ENCODE peak calls at places on chromosomes 7 and 10, in nine cellular contexts. F, R, N, Y, G, I, Z, T and V are unnamed samples.

GRCh38 chr10:43938810-43939209 is 290.1 kb upstream of the ZNF32 start:
- DNase-seq in F (no peak), R (no peak), N (peak; percentile 0), Y (no peak), G (no peak), I (no peak), Z (no peak), T (no peak), V (no peak)

GRCh38 chr10:102720775-102721301 is 6.4 kb downstream of the SFXN2 start:
- DNase-seq in F (no peak), R (no peak), N (no peak), Y (no peak), G (no peak), I (no peak), Z (no peak), T (no peak), V (no peak)

GRCh38 chr10:52488606-52489485 is 174.8 kb downstream of the DKK1 start:
- DNase-seq in F (peak; percentile 67), R (peak; percentile 61), N (peak; percentile 63), Y (peak; percentile 14), G (no peak), I (no peak), Z (no peak), T (no peak), V (peak; percentile 16)

GRCh38 chr7:1846331-1847065 is 176.4 kb downstream of the ELFN1 start:
- DNase-seq in F (no peak), R (no peak), N (no peak), Y (no peak), G (no peak), I (no peak), Z (no peak), T (no peak), V (no peak)

GRCh38 chr7:76048668-76048988 is 722 bp downstream of the MDH2 start:
- DNase-seq in F (no peak), R (no peak), N (peak; percentile 49), Y (no peak), G (peak; percentile 50), I (peak; percentile 56), Z (peak; percentile 58), T (no peak), V (no peak)

GRCh38 chr10:79239275-79239779 is 107.9 kb upstream of the PPIF start:
- DNase-seq in F (no peak), R (peak; percentile 80), N (peak; percentile 72), Y (peak; percentile 73), G (peak; percentile 60), I (peak; percentile 64), Z (no peak), T (no peak), V (peak; percentile 64)

GRCh38 chr7:119935418-119936025 is 337.5 kb upstream of the KCND2 start:
- DNase-seq in F (peak; percentile 51), R (peak; percentile 62), N (peak; percentile 65), Y (peak; percentile 4), G (no peak), I (no peak), Z (no peak), T (no peak), V (peak; percentile 5)

GRCh38 chr7:51113962-51114361 is 202.6 kb downstream of the COBL start:
- DNase-seq in F (no peak), R (no peak), N (no peak), Y (no peak), G (peak; percentile 32), I (no peak), Z (no peak), T (no peak), V (no peak)

GRCh38 chr7:43834463-43835251 is 34.7 kb downstream of the MRPS24 start:
- DNase-seq in F (peak; percentile 22), R (peak; percentile 40), N (no peak), Y (no peak), G (no peak), I (no peak), Z (no peak), T (peak; percentile 83), V (peak; percentile 10)

GRCh38 chr7:82975811-82976468 is 186.7 kb downstream of the PCLO start:
- DNase-seq in F (no peak), R (no peak), N (no peak), Y (no peak), G (no peak), I (no peak), Z (no peak), T (peak; percentile 50), V (no peak)

GRCh38 chr7:115183431-115184057 is 261.6 kb downstream of the MDFIC start:
- DNase-seq in F (no peak), R (no peak), N (no peak), Y (no peak), G (no peak), I (no peak), Z (no peak), T (no peak), V (peak; percentile 72)

GRCh38 chr10:30510184-30510931 is 76.4 kb downstream of the MAP3K8 start:
- DNase-seq in F (no peak), R (peak; percentile 74), N (peak; percentile 33), Y (no peak), G (no peak), I (no peak), Z (peak; percentile 79), T (peak; percentile 46), V (peak; percentile 73)

GRCh38 chr7:36096460-36097095 is 56.5 kb upstream of the EEPD1 start:
- DNase-seq in F (peak; percentile 19), R (no peak), N (no peak), Y (no peak), G (no peak), I (peak; percentile 48), Z (no peak), T (peak; percentile 44), V (no peak)

GRCh38 chr7:157923903-157924630 is 587.3 kb downstream of the DNAJB6 start:
- DNase-seq in F (no peak), R (no peak), N (no peak), Y (no peak), G (peak; percentile 26), I (no peak), Z (no peak), T (no peak), V (no peak)

GRCh38 chr7:134798155-134798554 is 18.7 kb downstream of the CALD1 start:
- DNase-seq in F (no peak), R (no peak), N (no peak), Y (no peak), G (no peak), I (no peak), Z (no peak), T (no peak), V (no peak)

GRCh38 chr7:134795231-134795630 is 15.8 kb downstream of the CALD1 start:
- DNase-seq in F (peak; percentile 31), R (no peak), N (no peak), Y (no peak), G (no peak), I (no peak), Z (no peak), T (no peak), V (no peak)

GRCh38 chr7:134802762-134803161 is 23.3 kb downstream of the CALD1 start:
- DNase-seq in F (no peak), R (no peak), N (no peak), Y (no peak), G (no peak), I (no peak), Z (no peak), T (no peak), V (no peak)

GRCh38 chr7:134804351-134804750 is 24.9 kb downstream of the CALD1 start:
- DNase-seq in F (peak; percentile 85), R (peak; percentile 69), N (no peak), Y (no peak), G (no peak), I (no peak), Z (no peak), T (no peak), V (peak; percentile 67)

GRCh38 chr7:134799387-134799786 is 20.0 kb downstream of the CALD1 start:
- DNase-seq in F (peak; percentile 29), R (no peak), N (no peak), Y (no peak), G (no peak), I (no peak), Z (no peak), T (no peak), V (no peak)
- H3K4me2 ChIP-seq in F (peak overlapping the region; percentile 50), R (peak overlapping the region; percentile 43), N (no peak overlapping the region), Y (no peak overlapping the region), G (no peak overlapping the region), I (no peak overlapping the region), Z (no peak overlapping the region), T (no peak overlapping the region), V (peak overlapping the region; percentile 24)

DNA sequence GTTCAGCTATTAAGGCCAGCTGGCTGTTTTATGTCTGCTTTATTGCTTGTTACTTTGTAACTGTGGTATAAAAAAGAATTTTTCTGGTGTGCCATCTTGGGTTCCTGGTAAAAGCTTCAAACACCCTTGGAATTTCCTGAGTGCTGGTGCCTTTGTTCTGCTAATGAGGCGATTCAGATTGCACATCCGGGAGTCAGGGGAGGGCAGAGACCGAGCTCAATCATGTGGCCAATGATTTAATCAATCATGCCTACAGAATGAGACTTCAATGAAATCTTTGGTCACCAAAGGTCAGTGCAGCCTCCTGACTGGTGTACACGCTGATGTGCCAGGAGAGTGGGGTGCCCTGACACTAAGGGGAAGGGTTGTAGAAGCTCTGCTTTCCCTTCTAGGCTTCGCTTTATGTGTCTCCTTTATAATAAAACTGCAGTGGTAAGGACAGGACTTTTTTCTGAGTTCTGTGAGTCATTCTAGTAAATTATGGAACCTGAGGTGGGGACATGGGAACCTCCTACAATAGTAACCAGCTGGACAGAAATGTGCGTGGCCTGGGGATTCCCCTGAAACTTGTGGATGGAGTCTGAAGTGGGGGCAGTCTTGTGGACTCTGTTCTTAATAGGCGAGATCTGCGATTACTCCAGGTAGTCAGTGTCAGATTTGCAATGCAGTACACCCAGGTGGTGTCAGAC is 69.4 kb upstream of the OGDHL start:
- DNase-seq in F (peak; percentile 88), R (peak; percentile 34), N (no peak), Y (peak; percentile 66), G (peak; percentile 52), I (peak; percentile 81), Z (no peak), T (no peak), V (peak; percentile 70)
- H3K4me2 ChIP-seq in F (peak overlapping the region; percentile 78), R (no peak overlapping the region), N (no peak overlapping the region), Y (no peak overlapping the region), G (peak overlapping the region; percentile 84), I (peak overlapping the region; percentile 34), Z (no peak overlapping the region), T (no peak overlapping the region), V (peak overlapping the region; percentile 64)

GRCh38 chr10:7102084-7102483 is 308.8 kb downstream of the SFMBT2 start:
- DNase-seq in F (no peak), R (peak; percentile 38), N (no peak), Y (no peak), G (no peak), I (no peak), Z (no peak), T (no peak), V (no peak)
- H3K4me2 ChIP-seq in F (no peak overlapping the region), R (no peak overlapping the region), N (no peak overlapping the region), Y (no peak overlapping the region), G (no peak overlapping the region), I (no peak overlapping the region), Z (no peak overlapping the region), T (no peak overlapping the region), V (no peak overlapping the region)

DNA sequence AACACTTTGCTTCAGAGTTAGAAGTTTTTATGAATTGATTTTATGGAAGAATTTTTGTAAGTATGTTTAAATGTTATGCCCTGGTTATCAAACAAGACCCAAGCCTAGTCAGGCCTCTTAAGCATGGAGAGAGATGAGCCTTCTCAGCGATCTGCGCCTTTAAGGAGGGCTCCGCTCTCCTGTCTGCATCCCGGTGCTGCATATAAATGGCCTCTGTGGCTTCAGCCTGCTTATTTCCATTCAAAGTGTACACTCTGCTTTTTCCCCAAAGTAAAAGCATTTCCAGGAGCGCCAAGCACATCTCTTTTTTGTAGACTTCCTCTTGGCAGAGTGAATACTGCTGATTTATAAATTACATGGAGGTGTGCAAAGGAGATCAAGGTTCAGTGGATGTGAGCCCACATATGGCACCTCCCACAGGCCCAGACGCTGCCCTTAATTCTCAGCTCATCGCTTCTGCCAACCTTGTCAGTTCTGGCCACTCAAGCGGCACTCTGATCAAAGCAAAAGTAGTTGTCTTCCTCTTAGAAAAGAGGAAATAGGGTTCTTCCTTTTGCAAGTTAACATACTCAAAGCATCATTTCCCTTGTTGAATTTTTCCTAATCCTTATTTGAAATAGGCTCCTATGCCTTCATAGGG is 70.0 kb upstream of the SFMBT2 start:
- DNase-seq in F (no peak), R (no peak), N (no peak), Y (no peak), G (no peak), I (no peak), Z (no peak), T (no peak), V (no peak)
- H3K4me2 ChIP-seq in F (no peak overlapping the region), R (no peak overlapping the region), N (no peak overlapping the region), Y (no peak overlapping the region), G (no peak overlapping the region), I (no peak overlapping the region), Z (no peak overlapping the region), T (no peak overlapping the region), V (no peak overlapping the region)